ENCODE peak calls at places on chromosomes 2 and 18, in nine cellular contexts. One of them, this sample, is unnamed.
A peak's percentile ranks its signal among the peaks of the same experiment; 100 is the strongest.

GRCh38 chr18:25675123-25675850 is 323.3 kb upstream of the ZNF521 start:
- DNase-seq in stimulated activated CD8-positive, alpha-beta memory T cell treated with anti-CD3 and anti-CD28 coated beads, Interleukin-2, amount 100 ng/mL, for 48 hours: no peak
- DNase-seq in myocyte: no peak
- DNase-seq in ACHN: no peak
- DNase-seq in T follicular helper cell: no peak
- DNase-seq in activated T-cell treated with anti-CD3 and anti-CD28 coated beads, Interleukin-2, amount 50 U/mL, for 72 hours: no peak
- DNase-seq in left ventricle myocardium inferior: no peak
- DNase-seq in HTR-8/SVneo: no peak
- DNase-seq in naive B cell: no peak
- DNase-seq in this sample: peak; percentile 13

GRCh38 chr2:128321421-128321775 is 2.7 kb upstream of the HS6ST1 start:
- DNase-seq in T follicular helper cell: no peak
- DNase-seq in activated T-cell treated with anti-CD3 and anti-CD28 coated beads, Interleukin-2, amount 50 U/mL, for 72 hours: no peak
- DNase-seq in HTR-8/SVneo: no peak
- DNase-seq in naive B cell: no peak
- DNase-seq in stimulated activated CD8-positive, alpha-beta memory T cell treated with anti-CD3 and anti-CD28 coated beads, Interleukin-2, amount 100 ng/mL, for 48 hours: no peak
- DNase-seq in ACHN: no peak
- DNase-seq in myocyte: no peak
- DNase-seq in left ventricle myocardium inferior: no peak
- DNase-seq in this sample: no peak

GRCh38 chr2:195318440-195319111 is 338.4 kb upstream of the SLC39A10 start:
- DNase-seq in myocyte: peak; percentile 70
- DNase-seq in ACHN: peak; percentile 65
- DNase-seq in stimulated activated CD8-positive, alpha-beta memory T cell treated with anti-CD3 and anti-CD28 coated beads, Interleukin-2, amount 100 ng/mL, for 48 hours: no peak
- DNase-seq in left ventricle myocardium inferior: no peak
- DNase-seq in T follicular helper cell: peak; percentile 17
- DNase-seq in HTR-8/SVneo: peak; percentile 32
- DNase-seq in activated T-cell treated with anti-CD3 and anti-CD28 coated beads, Interleukin-2, amount 50 U/mL, for 72 hours: peak; percentile 38
- DNase-seq in naive B cell: peak; percentile 17
- DNase-seq in this sample: peak; percentile 16

GRCh38 chr2:12929806-12930205 is 213.1 kb downstream of the TRIB2 start:
- DNase-seq in myocyte: no peak
- DNase-seq in ACHN: no peak
- DNase-seq in T follicular helper cell: no peak
- DNase-seq in left ventricle myocardium inferior: no peak
- DNase-seq in stimulated activated CD8-positive, alpha-beta memory T cell treated with anti-CD3 and anti-CD28 coated beads, Interleukin-2, amount 100 ng/mL, for 48 hours: no peak
- DNase-seq in naive B cell: no peak
- DNase-seq in activated T-cell treated with anti-CD3 and anti-CD28 coated beads, Interleukin-2, amount 50 U/mL, for 72 hours: no peak
- DNase-seq in HTR-8/SVneo: no peak
- DNase-seq in this sample: no peak

GRCh38 chr2:240255165-240255491 is 114.7 kb upstream of the OTOS start:
- DNase-seq in ACHN: no peak
- DNase-seq in myocyte: no peak
- DNase-seq in naive B cell: no peak
- DNase-seq in stimulated activated CD8-positive, alpha-beta memory T cell treated with anti-CD3 and anti-CD28 coated beads, Interleukin-2, amount 100 ng/mL, for 48 hours: no peak
- DNase-seq in HTR-8/SVneo: no peak
- DNase-seq in left ventricle myocardium inferior: no peak
- DNase-seq in T follicular helper cell: no peak
- DNase-seq in activated T-cell treated with anti-CD3 and anti-CD28 coated beads, Interleukin-2, amount 50 U/mL, for 72 hours: no peak
- DNase-seq in this sample: no peak

GRCh38 chr2:11677146-11678055 is 7.4 kb upstream of the NTSR2 start:
- DNase-seq in stimulated activated CD8-positive, alpha-beta memory T cell treated with anti-CD3 and anti-CD28 coated beads, Interleukin-2, amount 100 ng/mL, for 48 hours: no peak
- DNase-seq in activated T-cell treated with anti-CD3 and anti-CD28 coated beads, Interleukin-2, amount 50 U/mL, for 72 hours: no peak
- DNase-seq in ACHN: no peak
- DNase-seq in HTR-8/SVneo: no peak
- DNase-seq in T follicular helper cell: no peak
- DNase-seq in myocyte: peak; percentile 15
- DNase-seq in naive B cell: no peak
- DNase-seq in left ventricle myocardium inferior: peak; percentile 38
- DNase-seq in this sample: peak; percentile 30

GRCh38 chr18:3051718-3052410 is 38.9 kb upstream of the LPIN2 start:
- DNase-seq in myocyte: no peak
- DNase-seq in ACHN: no peak
- DNase-seq in T follicular helper cell: no peak
- DNase-seq in HTR-8/SVneo: no peak
- DNase-seq in stimulated activated CD8-positive, alpha-beta memory T cell treated with anti-CD3 and anti-CD28 coated beads, Interleukin-2, amount 100 ng/mL, for 48 hours: no peak
- DNase-seq in activated T-cell treated with anti-CD3 and anti-CD28 coated beads, Interleukin-2, amount 50 U/mL, for 72 hours: no peak
- DNase-seq in naive B cell: no peak
- DNase-seq in left ventricle myocardium inferior: no peak
- DNase-seq in this sample: no peak

GRCh38 chr2:162967137-162967536 is 128.6 kb upstream of the KCNH7 start:
- DNase-seq in activated T-cell treated with anti-CD3 and anti-CD28 coated beads, Interleukin-2, amount 50 U/mL, for 72 hours: no peak
- DNase-seq in T follicular helper cell: no peak
- DNase-seq in left ventricle myocardium inferior: no peak
- DNase-seq in stimulated activated CD8-positive, alpha-beta memory T cell treated with anti-CD3 and anti-CD28 coated beads, Interleukin-2, amount 100 ng/mL, for 48 hours: no peak
- DNase-seq in ACHN: no peak
- DNase-seq in myocyte: no peak
- DNase-seq in HTR-8/SVneo: no peak
- DNase-seq in naive B cell: no peak
- DNase-seq in this sample: no peak

GRCh38 chr2:174117951-174118930 is 130.1 kb downstream of the OLA1 start:
- DNase-seq in ACHN: peak; percentile 26
- DNase-seq in myocyte: peak; percentile 65
- DNase-seq in activated T-cell treated with anti-CD3 and anti-CD28 coated beads, Interleukin-2, amount 50 U/mL, for 72 hours: no peak
- DNase-seq in T follicular helper cell: no peak
- DNase-seq in naive B cell: no peak
- DNase-seq in stimulated activated CD8-positive, alpha-beta memory T cell treated with anti-CD3 and anti-CD28 coated beads, Interleukin-2, amount 100 ng/mL, for 48 hours: no peak
- DNase-seq in HTR-8/SVneo: peak; percentile 31
- DNase-seq in left ventricle myocardium inferior: no peak
- DNase-seq in this sample: no peak

GRCh38 chr2:187775196-187775595 is 221.0 kb upstream of the TFPI start:
- DNase-seq in stimulated activated CD8-positive, alpha-beta memory T cell treated with anti-CD3 and anti-CD28 coated beads, Interleukin-2, amount 100 ng/mL, for 48 hours: no peak
- DNase-seq in ACHN: no peak
- DNase-seq in activated T-cell treated with anti-CD3 and anti-CD28 coated beads, Interleukin-2, amount 50 U/mL, for 72 hours: no peak
- DNase-seq in myocyte: no peak
- DNase-seq in HTR-8/SVneo: no peak
- DNase-seq in left ventricle myocardium inferior: no peak
- DNase-seq in naive B cell: no peak
- DNase-seq in T follicular helper cell: no peak
- DNase-seq in this sample: no peak

GRCh38 chr2:216622526-216622925 is 10.7 kb upstream of the IGFBP2 start:
- DNase-seq in T follicular helper cell: no peak
- DNase-seq in HTR-8/SVneo: no peak
- DNase-seq in myocyte: no peak
- DNase-seq in left ventricle myocardium inferior: no peak
- DNase-seq in stimulated activated CD8-positive, alpha-beta memory T cell treated with anti-CD3 and anti-CD28 coated beads, Interleukin-2, amount 100 ng/mL, for 48 hours: no peak
- DNase-seq in activated T-cell treated with anti-CD3 and anti-CD28 coated beads, Interleukin-2, amount 50 U/mL, for 72 hours: no peak
- DNase-seq in ACHN: no peak
- DNase-seq in naive B cell: no peak
- DNase-seq in this sample: no peak

GRCh38 chr2:85131116-85131515 is 2.1 kb upstream of the TCF7L1 start:
- DNase-seq in HTR-8/SVneo: peak; percentile 54
- DNase-seq in activated T-cell treated with anti-CD3 and anti-CD28 coated beads, Interleukin-2, amount 50 U/mL, for 72 hours: no peak
- DNase-seq in myocyte: peak; percentile 46
- DNase-seq in T follicular helper cell: no peak
- DNase-seq in ACHN: peak; percentile 21
- DNase-seq in left ventricle myocardium inferior: no peak
- DNase-seq in stimulated activated CD8-positive, alpha-beta memory T cell treated with anti-CD3 and anti-CD28 coated beads, Interleukin-2, amount 100 ng/mL, for 48 hours: no peak
- DNase-seq in naive B cell: no peak
- DNase-seq in this sample: no peak

GRCh38 chr2:1781291-1782080 is 37.2 kb upstream of the PXDN start:
- DNase-seq in left ventricle myocardium inferior: no peak
- DNase-seq in HTR-8/SVneo: no peak
- DNase-seq in activated T-cell treated with anti-CD3 and anti-CD28 coated beads, Interleukin-2, amount 50 U/mL, for 72 hours: no peak
- DNase-seq in stimulated activated CD8-positive, alpha-beta memory T cell treated with anti-CD3 and anti-CD28 coated beads, Interleukin-2, amount 100 ng/mL, for 48 hours: peak; percentile 21
- DNase-seq in T follicular helper cell: peak; percentile 33
- DNase-seq in naive B cell: no peak
- DNase-seq in ACHN: no peak
- DNase-seq in myocyte: no peak
- DNase-seq in this sample: no peak

GRCh38 chr2:156340377-156340776 is 7.9 kb upstream of the NR4A2 start:
- DNase-seq in stimulated activated CD8-positive, alpha-beta memory T cell treated with anti-CD3 and anti-CD28 coated beads, Interleukin-2, amount 100 ng/mL, for 48 hours: no peak
- DNase-seq in HTR-8/SVneo: no peak
- DNase-seq in activated T-cell treated with anti-CD3 and anti-CD28 coated beads, Interleukin-2, amount 50 U/mL, for 72 hours: no peak
- DNase-seq in myocyte: no peak
- DNase-seq in left ventricle myocardium inferior: no peak
- DNase-seq in T follicular helper cell: no peak
- DNase-seq in naive B cell: no peak
- DNase-seq in ACHN: no peak
- DNase-seq in this sample: no peak

GRCh38 chr18:59038295-59039039 is 101.2 kb upstream of the SEC11C start:
- DNase-seq in HTR-8/SVneo: no peak
- DNase-seq in ACHN: no peak
- DNase-seq in T follicular helper cell: no peak
- DNase-seq in naive B cell: no peak
- DNase-seq in stimulated activated CD8-positive, alpha-beta memory T cell treated with anti-CD3 and anti-CD28 coated beads, Interleukin-2, amount 100 ng/mL, for 48 hours: no peak
- DNase-seq in myocyte: no peak
- DNase-seq in left ventricle myocardium inferior: no peak
- DNase-seq in activated T-cell treated with anti-CD3 and anti-CD28 coated beads, Interleukin-2, amount 50 U/mL, for 72 hours: peak; percentile 18
- DNase-seq in this sample: no peak

GRCh38 chr2:80007722-80008503 is 296.6 kb downstream of the LRRTM1 start:
- DNase-seq in left ventricle myocardium inferior: no peak
- DNase-seq in T follicular helper cell: no peak
- DNase-seq in naive B cell: no peak
- DNase-seq in HTR-8/SVneo: no peak
- DNase-seq in stimulated activated CD8-positive, alpha-beta memory T cell treated with anti-CD3 and anti-CD28 coated beads, Interleukin-2, amount 100 ng/mL, for 48 hours: no peak
- DNase-seq in activated T-cell treated with anti-CD3 and anti-CD28 coated beads, Interleukin-2, amount 50 U/mL, for 72 hours: no peak
- DNase-seq in ACHN: no peak
- DNase-seq in myocyte: no peak
- DNase-seq in this sample: peak; percentile 84

GRCh38 chr2:18639756-18640453 is 50.5 kb upstream of the NT5C1B start:
- DNase-seq in activated T-cell treated with anti-CD3 and anti-CD28 coated beads, Interleukin-2, amount 50 U/mL, for 72 hours: no peak
- DNase-seq in stimulated activated CD8-positive, alpha-beta memory T cell treated with anti-CD3 and anti-CD28 coated beads, Interleukin-2, amount 100 ng/mL, for 48 hours: no peak
- DNase-seq in myocyte: no peak
- DNase-seq in naive B cell: no peak
- DNase-seq in HTR-8/SVneo: no peak
- DNase-seq in left ventricle myocardium inferior: no peak
- DNase-seq in ACHN: no peak
- DNase-seq in T follicular helper cell: no peak
- DNase-seq in this sample: no peak

GRCh38 chr2:47070155-47070919 is 84.8 kb downstream of the STPG4 start:
- DNase-seq in left ventricle myocardium inferior: no peak
- DNase-seq in HTR-8/SVneo: no peak
- DNase-seq in naive B cell: no peak
- DNase-seq in stimulated activated CD8-positive, alpha-beta memory T cell treated with anti-CD3 and anti-CD28 coated beads, Interleukin-2, amount 100 ng/mL, for 48 hours: no peak
- DNase-seq in T follicular helper cell: no peak
- DNase-seq in activated T-cell treated with anti-CD3 and anti-CD28 coated beads, Interleukin-2, amount 50 U/mL, for 72 hours: no peak
- DNase-seq in myocyte: peak; percentile 68
- DNase-seq in ACHN: peak; percentile 50
- DNase-seq in this sample: no peak

GRCh38 chr18:6249110-6249680 is 165.5 kb downstream of the L3MBTL4 start:
- DNase-seq in naive B cell: no peak
- DNase-seq in myocyte: no peak
- DNase-seq in T follicular helper cell: no peak
- DNase-seq in activated T-cell treated with anti-CD3 and anti-CD28 coated beads, Interleukin-2, amount 50 U/mL, for 72 hours: no peak
- DNase-seq in HTR-8/SVneo: no peak
- DNase-seq in ACHN: no peak
- DNase-seq in stimulated activated CD8-positive, alpha-beta memory T cell treated with anti-CD3 and anti-CD28 coated beads, Interleukin-2, amount 100 ng/mL, for 48 hours: no peak
- DNase-seq in left ventricle myocardium inferior: no peak
- DNase-seq in this sample: no peak

GRCh38 chr2:46780411-46780800 is 135.2 kb downstream of the MCFD2 start:
- DNase-seq in T follicular helper cell: no peak
- DNase-seq in myocyte: no peak
- DNase-seq in HTR-8/SVneo: no peak
- DNase-seq in left ventricle myocardium inferior: peak; percentile 44
- DNase-seq in naive B cell: no peak
- DNase-seq in stimulated activated CD8-positive, alpha-beta memory T cell treated with anti-CD3 and anti-CD28 coated beads, Interleukin-2, amount 100 ng/mL, for 48 hours: no peak
- DNase-seq in activated T-cell treated with anti-CD3 and anti-CD28 coated beads, Interleukin-2, amount 50 U/mL, for 72 hours: no peak
- DNase-seq in ACHN: no peak
- DNase-seq in this sample: no peak

GRCh38 chr2:221635949-221636348 is 63.8 kb upstream of the EPHA4 start:
- DNase-seq in HTR-8/SVneo: no peak
- DNase-seq in myocyte: no peak
- DNase-seq in T follicular helper cell: no peak
- DNase-seq in ACHN: peak; percentile 72
- DNase-seq in activated T-cell treated with anti-CD3 and anti-CD28 coated beads, Interleukin-2, amount 50 U/mL, for 72 hours: no peak
- DNase-seq in left ventricle myocardium inferior: no peak
- DNase-seq in stimulated activated CD8-positive, alpha-beta memory T cell treated with anti-CD3 and anti-CD28 coated beads, Interleukin-2, amount 100 ng/mL, for 48 hours: no peak
- DNase-seq in naive B cell: no peak
- DNase-seq in this sample: no peak

This sample was measured in NT2/D1.